ENCODE peak calls at places on chromosome 17, in five cellular contexts. S, B, G, Y and D are unnamed samples.

GRCh38 chr17:49388692-49389513 is 25.8 kb downstream of the PHB1 start:
- DNase-seq in G (peak), Y (no peak), B (no peak), S (no peak), D (peak)

GRCh38 chr17:60134396-60135159 is 15.2 kb upstream of the CA4 start:
- DNase-seq in Y (no peak), S (peak), B (peak), G (peak), D (peak)

GRCh38 chr17:75959046-75959838 is 18.4 kb upstream of the FBF1 start:
- DNase-seq in B (no peak), G (no peak), Y (no peak), S (no peak), D (no peak)

GRCh38 chr17:78411241-78411855 is 32.9 kb downstream of the PGS1 start:
- DNase-seq in G (no peak), Y (no peak), B (no peak), S (no peak), D (no peak)

GRCh38 chr17:72545756-72546155 is 424.9 kb downstream of the SOX9 start:
- DNase-seq in G (no peak), S (no peak), B (no peak), Y (no peak), D (peak)

GRCh38 chr17:2475056-2475455 is 36.6 kb downstream of the METTL16 start:
- DNase-seq in G (no peak), Y (no peak), S (no peak), B (no peak), D (no peak)

GRCh38 chr17:17401271-17401781 is 75.5 kb upstream of the MED9 start:
- DNase-seq in Y (no peak), S (no peak), G (no peak), B (no peak), D (peak)

GRCh38 chr17:17508641-17509591 is 12.7 kb upstream of the RASD1 start:
- DNase-seq in B (peak), S (no peak), Y (no peak), G (no peak), D (no peak)

GRCh38 chr17:4007346-4008081 is 43.3 kb upstream of the ATP2A3 start:
- DNase-seq in Y (no peak), G (no peak), B (no peak), S (no peak), D (no peak)

GRCh38 chr17:79732246-79732645 is 1.5 kb downstream of the ENPP7 start:
- DNase-seq in G (no peak), B (no peak), S (no peak), Y (no peak), D (no peak)

GRCh38 chr17:82840431-82840831 is 609 bp upstream of the ZNF750 start:
- DNase-seq in B (peak), G (no peak), Y (no peak), S (no peak), D (no peak)

GRCh38 chr17:45821147-45821546 is 23.5 kb upstream of the SPPL2C start:
- DNase-seq in G (no peak), B (no peak), S (no peak), Y (no peak), D (no peak)

GRCh38 chr17:77233635-77234334 is 93.0 kb downstream of the SEC14L1 start:
- DNase-seq in Y (no peak), G (peak), S (peak), B (no peak), D (peak)

GRCh38 chr17:79721993-79722671 is 8.6 kb upstream of the ENPP7 start:
- DNase-seq in Y (no peak), B (no peak), G (no peak), S (no peak), D (peak)

GRCh38 chr17:50129946-50130777 is at the start of gene SAMD14:
- DNase-seq in G (peak), Y (no peak), S (peak), B (peak), D (peak)

GRCh38 chr17:38752930-38753506 is 477 bp downstream of the PSMB3 start:
- DNase-seq in Y (no peak), G (no peak), S (no peak), B (no peak), D (no peak)

GRCh38 chr17:35002876-35003551 is 22.7 kb downstream of the LIG3 start:
- DNase-seq in G (peak), S (peak), Y (no peak), B (no peak), D (no peak)

GRCh38 chr17:39813631-39814030 is 50.5 kb downstream of the IKZF3 start:
- DNase-seq in B (no peak), G (no peak), S (no peak), Y (no peak), D (no peak)

GRCh38 chr17:73091410-73091769 is 1.1 kb downstream of the SLC39A11 start:
- DNase-seq in S (no peak), B (no peak), G (no peak), Y (no peak), D (no peak)

GRCh38 chr17:44971776-44972483 is 3.8 kb upstream of the C1QL1 start:
- DNase-seq in S (peak), B (no peak), G (peak), Y (no peak), D (peak)

GRCh38 chr17:55772086-55772485 is 21.2 kb downstream of the PCTP start:
- DNase-seq in Y (no peak), B (no peak), G (no peak), S (no peak), D (no peak)

GRCh38 chr17:72266099-72266852 is 145.5 kb downstream of the SOX9 start:
- DNase-seq in G (no peak), B (no peak), Y (no peak), S (no peak), D (no peak)

GRCh38 chr17:81832608-81833159 is 407 bp downstream of the MCRIP1 start:
- DNase-seq in Y (no peak), S (peak), B (no peak), G (no peak), D (peak)

GRCh38 chr17:27009087-27009486 is 284.8 kb upstream of the WSB1 start:
- DNase-seq in G (no peak), S (no peak), B (no peak), Y (no peak), D (no peak)

GRCh38 chr17:82586576-82587233 is 61.5 kb downstream of the WDR45B start:
- DNase-seq in B (no peak), Y (no peak), G (no peak), S (no peak), D (no peak)

GRCh38 chr17:73611630-73612029 is 32.6 kb downstream of the SDK2 start:
- DNase-seq in B (no peak), Y (no peak), S (no peak), G (no peak), D (no peak)

GRCh38 chr17:78448356-78448993 is 70.0 kb downstream of the PGS1 start:
- DNase-seq in Y (no peak), G (no peak), B (no peak), S (no peak), D (no peak)

GRCh38 chr17:32588982-32589381 is 102.2 kb downstream of the CDK5R1 start:
- DNase-seq in Y (no peak), G (no peak), S (no peak), B (no peak), D (no peak)

GRCh38 chr17:58377005-58377660 is 25.1 kb upstream of the SUPT4H1 start:
- DNase-seq in G (no peak), B (no peak), Y (peak), S (no peak), D (no peak)

GRCh38 chr17:55635253-55635766 is 87.4 kb downstream of the TMEM100 start:
- DNase-seq in Y (no peak), S (peak), G (peak), B (no peak), D (no peak)

GRCh38 chr17:64741924-64742670 is 80.0 kb upstream of the SMURF2 start:
- DNase-seq in B (peak), S (peak), Y (peak), G (peak), D (peak)

GRCh38 chr17:79231766-79232287 is 157.2 kb downstream of the ENGASE start:
- DNase-seq in Y (no peak), S (no peak), B (no peak), G (no peak), D (no peak)